ENCODE peak calls at places on chromosomes 16 and 17, in ten cellular contexts. V is B cell; B is cardiac fibroblast; N is mucosa of descending colon; G is CD4-positive, alpha-beta T cell; Y is stomach; J is lung; E is endodermal cell; F is cardiac muscle cell; X is tibial nerve. M is an unnamed sample.

GRCh38 chr17:74471341-74471740 is 4.9 kb downstream of the CD300A start:
- DNase-seq in V (no peak), B (no peak), N (no peak), G (no peak), Y (no peak), J (no peak), E (no peak), F (no peak), X (no peak), M (no peak)

GRCh38 chr17:75487351-75488070 is 27.8 kb downstream of the CASKIN2 start:
- DNase-seq in V (peak; percentile 77), B (peak; percentile 30), N (no peak), G (peak; percentile 44), Y (no peak), J (no peak), E (peak; percentile 64), F (no peak), X (no peak), M (no peak)

GRCh38 chr16:53518550-53519416 is 15.8 kb upstream of the AKTIP start:
- DNase-seq in V (peak; percentile 69), B (peak; percentile 86), N (no peak), G (peak; percentile 75), Y (peak; percentile 58), J (peak; percentile 58), E (no peak), F (no peak), X (peak; percentile 37), M (no peak)

GRCh38 chr16:79176987-79177386 is 423.6 kb downstream of the MAF start:
- DNase-seq in V (peak; percentile 37), B (no peak), N (no peak), G (no peak), Y (no peak), J (no peak), E (no peak), F (no peak), X (no peak), M (no peak)

GRCh38 chr17:77120866-77121265 is 19.9 kb upstream of the SEC14L1 start:
- DNase-seq in V (no peak), B (peak; percentile 38), N (no peak), G (no peak), Y (no peak), J (no peak), E (no peak), F (no peak), X (no peak), M (no peak)

GRCh38 chr17:37490638-37491614 is 1.2 kb downstream of the DUSP14 start:
- DNase-seq in V (no peak), B (peak; percentile 85), N (no peak), G (no peak), Y (no peak), J (no peak), E (peak; percentile 88), F (peak; percentile 76), X (peak; percentile 41), M (no peak)

GRCh38 chr17:59428896-59429460 is 97.5 kb downstream of the YPEL2 start:
- DNase-seq in V (no peak), B (peak; percentile 16), N (no peak), G (no peak), Y (no peak), J (no peak), E (no peak), F (no peak), X (no peak), M (no peak)

GRCh38 chr16:80583466-80583865 is 42.7 kb downstream of the DYNLRB2 start:
- DNase-seq in V (no peak), B (peak; percentile 57), N (no peak), G (no peak), Y (no peak), J (no peak), E (no peak), F (no peak), X (no peak), M (no peak)

GRCh38 chr16:14955546-14956231 is 18.4 kb downstream of the NPIPA1 start:
- DNase-seq in V (peak; percentile 9), B (no peak), N (peak; percentile 43), G (no peak), Y (no peak), J (no peak), E (peak; percentile 39), F (no peak), X (no peak), M (no peak)

GRCh38 chr16:77462894-77463293 is 28.1 kb upstream of the ADAMTS18 start:
- DNase-seq in V (no peak), B (no peak), N (no peak), G (no peak), Y (no peak), J (no peak), E (peak; percentile 60), F (no peak), X (no peak), M (no peak)

GRCh38 chr17:80104321-80104955 is 3.1 kb downstream of the GAA start:
- DNase-seq in V (peak; percentile 23), B (peak; percentile 60), N (no peak), G (no peak), Y (no peak), J (no peak), E (peak; percentile 60), F (peak; percentile 55), X (no peak), M (no peak)

GRCh38 chr16:2492292-2492691 is 17.4 kb downstream of the TBC1D24 start:
- DNase-seq in V (no peak), B (no peak), N (no peak), G (no peak), Y (no peak), J (no peak), E (no peak), F (no peak), X (no peak), M (no peak)

DNA sequence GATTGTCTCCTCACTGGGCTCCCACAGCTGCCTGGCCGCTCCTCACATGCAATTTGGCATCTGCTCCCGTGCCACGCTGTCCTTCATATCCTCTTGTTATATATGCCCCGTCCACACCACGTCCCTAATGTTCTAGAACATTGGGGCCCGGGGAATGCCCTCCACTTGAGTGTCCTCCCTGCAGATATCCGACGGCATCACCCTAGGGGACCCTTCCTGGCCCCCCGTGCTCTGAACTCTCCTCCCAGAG is 10.0 kb upstream of the DEF8 start:
- DNase-seq in V (no peak), B (no peak), N (no peak), G (no peak), Y (no peak), J (no peak), E (no peak), F (no peak), X (no peak), M (no peak)
- TF ChIP-seq CTCF in V (no peak), B (no peak), N (no peak), G (no peak), Y (no peak), J (no peak), E (no peak), F (no peak), X (no peak), M (no peak)

GRCh38 chr16:73172621-73173312 is 124.8 kb upstream of the ZFHX3 start:
- DNase-seq in V (no peak), B (peak; percentile 98), N (peak; percentile 81), G (no peak), Y (peak; percentile 93), J (peak; percentile 73), E (peak; percentile 75), F (peak; percentile 30), X (peak; percentile 83), M (peak; percentile 95)
- TF ChIP-seq CTCF in V (no peak), B (peak; percentile 48), N (no peak), G (no peak), Y (no peak), J (no peak), E (peak; percentile 60), F (peak; percentile 50), X (no peak), M (peak; percentile 56)

GRCh38 chr16:69852815-69853214 is 90.7 kb downstream of the WWP2 start:
- DNase-seq in V (no peak), B (no peak), N (no peak), G (no peak), Y (no peak), J (no peak), E (no peak), F (no peak), X (no peak), M (no peak)

GRCh38 chr16:69847643-69848042 is 85.5 kb downstream of the WWP2 start:
- DNase-seq in V (no peak), B (no peak), N (no peak), G (no peak), Y (no peak), J (no peak), E (no peak), F (no peak), X (no peak), M (no peak)

GRCh38 chr16:69851491-69852240 is 89.5 kb downstream of the WWP2 start:
- DNase-seq in V (no peak), B (peak; percentile 30), N (no peak), G (no peak), Y (no peak), J (no peak), E (no peak), F (no peak), X (no peak), M (no peak)

GRCh38 chr16:69845181-69845580 is 83.0 kb downstream of the WWP2 start:
- DNase-seq in V (no peak), B (no peak), N (no peak), G (no peak), Y (no peak), J (no peak), E (no peak), F (no peak), X (no peak), M (no peak)

DNA sequence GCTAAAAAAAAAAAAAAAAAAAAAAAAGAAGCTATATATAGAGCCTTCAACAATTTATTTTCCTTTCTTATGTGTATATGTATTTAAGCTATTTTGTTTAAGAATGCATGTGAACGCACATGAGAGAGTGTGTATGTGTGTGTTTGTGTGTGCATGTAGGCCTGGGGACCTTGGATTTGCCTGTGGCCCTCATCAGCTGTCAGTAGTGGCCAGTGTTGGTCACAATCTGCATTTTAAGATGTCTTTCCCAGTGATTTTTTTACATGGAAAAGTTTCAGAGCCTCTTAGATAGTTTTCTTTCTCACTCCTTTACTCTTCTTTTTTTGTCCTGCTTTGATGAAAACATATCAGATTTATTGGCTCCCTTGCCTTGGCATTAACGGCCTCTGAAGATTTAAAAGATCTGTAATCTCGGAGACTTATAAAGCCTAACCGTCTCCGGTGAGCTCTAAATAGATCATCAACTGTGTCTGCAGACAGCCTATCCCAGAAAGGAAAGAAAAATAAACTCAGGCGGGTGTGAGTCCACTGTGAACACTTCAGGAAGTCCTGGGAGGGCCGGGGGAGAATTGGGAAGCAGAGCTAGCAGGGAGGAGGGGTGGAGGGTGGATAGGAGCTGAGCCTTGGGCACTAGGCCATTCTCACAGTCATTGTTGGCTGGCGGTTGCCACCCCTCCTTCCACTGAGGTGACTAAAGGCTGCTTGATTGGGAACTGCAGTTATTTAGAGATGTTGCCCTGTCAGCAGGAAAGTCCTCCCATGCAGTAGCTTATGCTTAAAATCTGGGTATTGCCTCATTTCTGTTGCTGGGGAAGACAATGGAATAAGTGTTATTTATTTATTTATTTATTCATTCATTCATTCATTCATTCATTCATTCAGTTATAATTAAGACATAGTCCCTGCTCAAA is 86.8 kb downstream of the WWP2 start:
- DNase-seq in V (no peak), B (peak; percentile 94), N (peak; percentile 86), G (no peak), Y (peak; percentile 78), J (peak; percentile 74), E (no peak), F (peak; percentile 74), X (peak; percentile 81), M (peak; percentile 86)
- TF ChIP-seq CTCF in V (no peak), B (peak; percentile 11), N (no peak), G (no peak), Y (no peak), J (no peak), E (peak; percentile 17), F (peak; percentile 4), X (no peak), M (peak; percentile 37)

GRCh38 chr16:87707097-87707496 is 58.7 kb downstream of the KLHDC4 start:
- DNase-seq in V (no peak), B (no peak), N (no peak), G (no peak), Y (no peak), J (no peak), E (peak; percentile 82), F (no peak), X (no peak), M (no peak)
- TF ChIP-seq CTCF in V (no peak), B (no peak), N (no peak), G (no peak), Y (no peak), J (no peak), E (peak; percentile 62), F (no peak), X (no peak), M (no peak)

M was measured in osteocyte.